ENCODE peak calls at places on chromosomes 7 and 10, in four cellular contexts. C, G, F and N are unnamed samples.

GRCh38 chr10:75202321-75203096 is 8.1 kb upstream of the VDAC2 start:
- DNase-seq in C (peak; percentile 46), G (no peak), F (no peak), N (no peak)

GRCh38 chr7:154841731-154842331 is 161.1 kb downstream of the PAXIP1 start:
- DNase-seq in C (no peak), G (no peak), F (no peak), N (no peak)

GRCh38 chr7:157000741-157001653 is 9.5 kb downstream of the MNX1 start:
- DNase-seq in C (no peak), G (no peak), F (no peak), N (no peak)

GRCh38 chr10:14416308-14416700 is 85.6 kb upstream of the FRMD4A start:
- DNase-seq in C (peak; percentile 60), G (peak; percentile 51), F (no peak), N (no peak)

GRCh38 chr10:13617146-13617545 is 30.4 kb downstream of the PRPF18 start:
- DNase-seq in C (peak; percentile 30), G (no peak), F (no peak), N (no peak)

GRCh38 chr10:62231371-62231770 is 37.3 kb downstream of the RTKN2 start:
- DNase-seq in C (peak; percentile 92), G (peak; percentile 56), F (no peak), N (peak; percentile 78)

GRCh38 chr7:50822716-50823115 is 40.0 kb upstream of the GRB10 start:
- DNase-seq in C (peak; percentile 83), G (no peak), F (no peak), N (no peak)

GRCh38 chr10:11673346-11674330 is 62.2 kb upstream of the USP6NL start:
- DNase-seq in C (no peak), G (no peak), F (no peak), N (peak; percentile 94)

GRCh38 chr10:29756476-29756875 is 121.7 kb upstream of the SVIL start:
- DNase-seq in C (no peak), G (no peak), F (no peak), N (no peak)

GRCh38 chr10:114362831-114363355 is 41.4 kb downstream of the AFAP1L2 start:
- DNase-seq in C (no peak), G (no peak), F (no peak), N (no peak)

GRCh38 chr10:86968271-86968993 is at the start of gene ADIRF:
- DNase-seq in C (no peak), G (peak; percentile 86), F (peak; percentile 51), N (peak; percentile 16)

GRCh38 chr10:30671011-30671616 is 41.6 kb upstream of the LYZL2 start:
- DNase-seq in C (peak; percentile 54), G (peak; percentile 57), F (peak; percentile 65), N (peak; percentile 90)

GRCh38 chr7:53418834-53419482 is 383.5 kb downstream of the POM121L12 start:
- DNase-seq in C (no peak), G (no peak), F (no peak), N (no peak)

GRCh38 chr7:31950101-31950755 is 120.0 kb downstream of the PDE1C start:
- DNase-seq in C (peak; percentile 80), G (peak; percentile 75), F (no peak), N (no peak)

GRCh38 chr10:104080762-104081161 is 4.9 kb downstream of the COL17A1 start:
- DNase-seq in C (no peak), G (no peak), F (peak; percentile 59), N (peak; percentile 45)

GRCh38 chr10:24350111-24350921 is 141.4 kb downstream of the KIAA1217 start:
- DNase-seq in C (peak; percentile 90), G (no peak), F (no peak), N (no peak)

GRCh38 chr7:111090834-111091233 is at the start of gene LRRN3:
- DNase-seq in C (peak; percentile 64), G (no peak), F (no peak), N (no peak)

GRCh38 chr7:106125417-106125816 is 13.3 kb upstream of the SYPL1 start:
- DNase-seq in C (no peak), G (no peak), F (no peak), N (no peak)

GRCh38 chr10:62528441-62528840 is 154.3 kb downstream of the ZNF365 start:
- DNase-seq in C (peak; percentile 18), G (peak; percentile 67), F (no peak), N (no peak)

GRCh38 chr7:2399848-2400587 is 3.4 kb upstream of the CHST12 start:
- DNase-seq in C (peak; percentile 97), G (peak; percentile 70), F (no peak), N (peak; percentile 96)

GRCh38 chr7:143418681-143419458 is 10.2 kb upstream of the EPHA1 start:
- DNase-seq in C (no peak), G (no peak), F (no peak), N (no peak)
- TF ChIP-seq EZH2 in C (no peak), G (no peak), F (no peak), N (no peak)

DNA sequence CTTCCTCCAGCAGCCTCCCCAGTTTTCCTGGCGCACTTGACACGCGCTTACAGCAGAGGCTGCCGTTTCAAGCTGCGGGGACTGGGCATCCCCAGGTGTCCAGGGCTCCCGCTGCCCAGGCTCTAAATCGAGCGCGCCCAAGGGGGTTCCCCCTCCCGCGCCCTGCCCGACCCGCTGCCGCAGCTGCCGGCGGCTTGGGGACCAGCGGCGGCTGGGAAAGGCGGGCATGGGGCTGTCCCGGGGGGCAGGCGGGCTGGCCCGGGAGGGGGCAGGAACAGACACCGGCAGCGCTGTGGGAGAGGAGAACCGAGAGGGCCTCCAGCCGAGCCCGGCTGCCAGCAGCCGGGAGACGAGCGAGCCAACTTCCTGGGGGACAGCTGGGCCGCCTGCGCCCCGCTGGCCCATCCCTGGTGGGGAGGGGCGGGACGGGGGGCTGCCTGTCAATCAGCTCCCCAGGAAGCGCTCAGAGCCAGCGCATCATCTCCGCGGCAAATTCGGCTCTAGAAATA is 14.9 kb downstream of the GRID2IP start:
- DNase-seq in C (no peak), G (no peak), F (no peak), N (no peak)
- TF ChIP-seq EZH2 in C (peak; percentile 66), G (peak; percentile 32), F (no peak), N (no peak)

DNA sequence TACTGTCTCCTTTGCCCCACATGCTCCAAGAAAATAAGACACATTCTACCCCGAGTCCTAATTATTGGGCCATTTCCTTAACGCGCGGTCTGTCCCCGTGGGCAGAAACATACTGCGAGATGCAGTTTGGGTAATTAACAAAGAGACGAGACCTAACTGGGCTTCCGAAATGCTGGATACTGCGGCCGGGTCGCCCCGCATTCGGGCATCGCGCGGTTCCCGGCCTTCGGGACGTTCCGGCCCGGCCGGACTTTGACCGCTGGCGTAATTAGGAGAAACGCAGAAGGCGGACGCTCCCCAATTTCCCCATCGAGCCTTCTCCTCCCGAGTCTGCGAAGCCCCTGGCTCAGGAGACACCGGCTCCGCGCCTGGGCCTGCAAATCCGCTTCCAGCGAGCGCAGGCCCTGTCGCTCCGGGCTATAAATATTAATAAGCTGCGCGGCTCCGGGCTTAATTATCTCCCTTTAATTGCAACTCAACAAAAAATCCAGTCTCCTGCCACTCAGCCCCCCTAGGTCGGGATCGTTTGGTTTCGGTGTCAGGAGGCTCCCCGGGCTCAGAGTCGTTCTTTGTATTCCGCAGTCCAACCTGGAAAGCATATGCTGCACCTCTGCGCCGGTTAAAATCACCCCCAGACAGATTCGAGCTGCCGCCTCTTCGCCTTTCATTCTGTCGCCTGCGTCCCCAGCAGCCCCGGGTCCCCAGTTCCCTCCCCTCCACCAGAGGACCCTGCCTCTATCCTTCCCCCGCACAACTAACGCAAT is 131.5 kb downstream of the SPAG6 start:
- DNase-seq in C (no peak), G (no peak), F (no peak), N (no peak)
- TF ChIP-seq EZH2 in C (peak; percentile 53), G (no peak), F (no peak), N (peak; percentile 72)

GRCh38 chr7:29563590-29564454 is at the start of gene PRR15:
- DNase-seq in C (peak; percentile 7), G (peak; percentile 75), F (peak; percentile 76), N (peak; percentile 56)

GRCh38 chr7:29565982-29566746 is 2.5 kb downstream of the PRR15 start:
- DNase-seq in C (no peak), G (no peak), F (no peak), N (no peak)

GRCh38 chr7:29565186-29565540 is 1.5 kb downstream of the PRR15 start:
- DNase-seq in C (no peak), G (no peak), F (no peak), N (no peak)

GRCh38 chr7:29565634-29565981 is 2.0 kb downstream of the PRR15 start:
- DNase-seq in C (no peak), G (no peak), F (no peak), N (no peak)

GRCh38 chr7:29564455-29565185 is 985 bp downstream of the PRR15 start:
- DNase-seq in C (peak; percentile 46), G (peak; percentile 85), F (no peak), N (peak; percentile 69)
- TF ChIP-seq EZH2 in C (peak; percentile 29), G (no peak), F (no peak), N (peak; percentile 33)

GRCh38 chr7:30596721-30597120 is 2.0 kb downstream of the GARS1 start:
- DNase-seq in C (no peak), G (no peak), F (no peak), N (no peak)
- TF ChIP-seq EZH2 in C (no peak), G (no peak), F (no peak), N (no peak)